ENCODE peak calls at places on chromosomes 4 and X, in five cellular contexts. Q is H9, P is SJCRH30, D is caudate nucleus, H is NCI-H2029. V is an unnamed sample.
A peak's percentile ranks its signal among the peaks of the same experiment; 100 is the strongest.

GRCh38 chr4:104015680-104016079 is 295.9 kb upstream of the TACR3 start:
- DNase-seq in Q (no peak), P (peak; percentile 42), D (no peak), H (no peak), V (peak; percentile 30)

GRCh38 chrX:10158279-10158939 is 1.6 kb downstream of the CLCN4 start:
- DNase-seq in Q (peak; percentile 67), P (no peak), D (peak; percentile 40), H (no peak), V (peak; percentile 49)

GRCh38 chrX:110241816-110242215 is 76.1 kb downstream of the AMMECR1 start:
- DNase-seq in Q (no peak), P (no peak), D (no peak), H (no peak), V (no peak)

GRCh38 chr4:4990857-4991540 is 28.3 kb downstream of the CYTL1 start:
- DNase-seq in Q (no peak), P (peak; percentile 17), D (no peak), H (no peak), V (peak; percentile 68)

GRCh38 chrX:115559672-115560071 is 1.3 kb upstream of the PLS3 start:
- DNase-seq in Q (no peak), P (no peak), D (no peak), H (no peak), V (peak; percentile 16)

GRCh38 chr4:152784490-152785195 is 4.9 kb downstream of the ARFIP1 start:
- DNase-seq in Q (no peak), P (peak; percentile 32), D (no peak), H (no peak), V (peak; percentile 10)

GRCh38 chrX:16250296-16250695 is 83.0 kb downstream of the MAGEB17 start:
- DNase-seq in Q (no peak), P (no peak), D (no peak), H (no peak), V (no peak)

GRCh38 chr4:78551420-78552351 is at the start of gene ANXA3:
- DNase-seq in Q (peak; percentile 76), P (peak; percentile 43), D (no peak), H (no peak), V (peak; percentile 85)

GRCh38 chrX:17563515-17563914 is 173.8 kb upstream of the SCML1 start:
- DNase-seq in Q (no peak), P (no peak), D (no peak), H (no peak), V (no peak)

GRCh38 chrX:64975491-64975890 is 759 bp downstream of the ZC4H2 start:
- DNase-seq in Q (peak; percentile 41), P (peak; percentile 76), D (no peak), H (no peak), V (peak; percentile 27)

GRCh38 chr4:184922301-184922700 is 96.0 kb upstream of the HELT start:
- DNase-seq in Q (no peak), P (no peak), D (no peak), H (no peak), V (no peak)

GRCh38 chr4:119010909-119011606 is 122.4 kb downstream of the SYNPO2 start:
- DNase-seq in Q (no peak), P (peak; percentile 93), D (no peak), H (no peak), V (no peak)

GRCh38 chr4:17578482-17578891 is 1.5 kb downstream of the LAP3 start:
- DNase-seq in Q (no peak), P (no peak), D (no peak), H (no peak), V (no peak)

GRCh38 chr4:162985131-162985530 is 181.6 kb downstream of the NAF1 start:
- DNase-seq in Q (no peak), P (no peak), D (no peak), H (no peak), V (no peak)

GRCh38 chrX:18151661-18152060 is 69.0 kb downstream of the BEND2 start:
- DNase-seq in Q (no peak), P (no peak), D (no peak), H (no peak), V (no peak)

GRCh38 chrX:109774706-109775105 is 41.6 kb upstream of the ACSL4 start:
- DNase-seq in Q (no peak), P (no peak), D (no peak), H (no peak), V (no peak)

GRCh38 chr4:100935090-100935489 is 412.2 kb downstream of the PPP3CA start:
- DNase-seq in Q (no peak), P (peak; percentile 6), D (no peak), H (no peak), V (no peak)

GRCh38 chr4:2829933-2830451 is 13.7 kb upstream of the ADD1 start:
- DNase-seq in Q (no peak), P (no peak), D (no peak), H (no peak), V (no peak)

GRCh38 chr4:119746951-119747350 is 118.3 kb upstream of the PDE5A start:
- DNase-seq in Q (no peak), P (no peak), D (no peak), H (no peak), V (no peak)

GRCh38 chrX:103360092-103360491 is 3.8 kb downstream of the TCEAL9 start:
- DNase-seq in Q (no peak), P (no peak), D (no peak), H (no peak), V (no peak)

GRCh38 chr4:103050736-103051436 is 25.7 kb downstream of the SLC9B2 start:
- DNase-seq in Q (no peak), P (no peak), D (no peak), H (no peak), V (no peak)

GRCh38 chrX:97968376-97969104 is 1084.8 kb downstream of the RPA4 start:
- DNase-seq in Q (peak; percentile 45), P (no peak), D (no peak), H (no peak), V (no peak)

GRCh38 chrX:49910344-49910743 is 12.1 kb upstream of the CLCN5 start:
- DNase-seq in Q (no peak), P (no peak), D (no peak), H (peak; percentile 82), V (no peak)

GRCh38 chr4:112865443-112865842 is 184.0 kb upstream of the ANK2 start:
- DNase-seq in Q (no peak), P (no peak), D (no peak), H (no peak), V (no peak)

GRCh38 chr4:13597604-13598003 is 29.9 kb downstream of the BOD1L1 start:
- DNase-seq in Q (no peak), P (no peak), D (no peak), H (no peak), V (no peak)

V was measured in hepatocyte.